ENCODE peak calls at places on chromosomes 7 and 10, in six cellular contexts. A, H, M, Z, U and D are unnamed samples.

GRCh38 chr10:60382946-60383681 is 6.6 kb downstream of the ANK3 start:
- DNase-seq in A (peak; percentile 43), U (no peak), H (no peak), M (peak; percentile 57), Z (peak; percentile 18), D (no peak)

GRCh38 chr7:53690411-53690810 is 655.0 kb downstream of the POM121L12 start:
- DNase-seq in Z (peak; percentile 80), U (no peak), H (no peak), M (no peak), A (no peak), D (no peak)

GRCh38 chr7:149196151-149196704 is 882 bp downstream of the ZNF282 start:
- DNase-seq in A (no peak), Z (no peak), U (no peak), H (no peak), M (peak; percentile 36), D (no peak)

GRCh38 chr10:118472415-118472814 is 123.0 kb downstream of the PRLHR start:
- DNase-seq in M (no peak), Z (no peak), H (no peak), U (no peak), A (no peak), D (no peak)

GRCh38 chr7:111919690-111920179 is 286.5 kb downstream of the DOCK4 start:
- DNase-seq in Z (no peak), U (no peak), H (no peak), M (peak; percentile 58), A (peak; percentile 55), D (no peak)

GRCh38 chr7:130942211-130942964 is 208.4 kb upstream of the KLF14 start:
- DNase-seq in M (peak; percentile 77), A (peak; percentile 86), H (no peak), Z (peak; percentile 59), U (no peak), D (no peak)

GRCh38 chr10:94439275-94439861 is 37.0 kb downstream of the TBC1D12 start:
- DNase-seq in H (peak; percentile 50), M (no peak), Z (no peak), U (no peak), A (peak; percentile 3), D (no peak)

GRCh38 chr10:131337656-131338055 is 26.1 kb upstream of the TCERG1L start:
- DNase-seq in Z (no peak), H (no peak), M (no peak), A (no peak), U (no peak), D (no peak)

GRCh38 chr10:58158806-58159205 is 108.9 kb downstream of the IPMK start:
- DNase-seq in U (no peak), M (peak; percentile 16), Z (no peak), H (no peak), A (peak; percentile 55), D (no peak)

GRCh38 chr7:45500257-45500656 is 73.9 kb upstream of the ADCY1 start:
- DNase-seq in U (no peak), H (no peak), M (no peak), Z (no peak), A (no peak), D (no peak)

GRCh38 chr10:30594077-30594476 is 35.5 kb downstream of the LYZL2 start:
- DNase-seq in H (no peak), A (no peak), M (no peak), U (no peak), Z (no peak), D (no peak)

GRCh38 chr7:101126651-101127459 is at the start of gene SERPINE1:
- DNase-seq in M (peak; percentile 100), U (peak; percentile 73), A (peak; percentile 100), H (peak; percentile 87), Z (peak; percentile 92), D (no peak)

GRCh38 chr10:129777687-129778086 is 186.4 kb downstream of the EBF3 start:
- DNase-seq in A (no peak), H (no peak), Z (no peak), M (no peak), U (no peak), D (no peak)

GRCh38 chr7:47952224-47952623 is 4.0 kb upstream of the PKD1L1 start:
- DNase-seq in M (no peak), A (no peak), H (no peak), Z (no peak), U (no peak), D (no peak)

GRCh38 chr10:47311193-47311899 is 10.9 kb upstream of the GDF2 start:
- DNase-seq in U (no peak), M (no peak), H (no peak), A (no peak), Z (no peak), D (no peak)

GRCh38 chr10:126225672-126226007 is 162.6 kb downstream of the ADAM12 start:
- DNase-seq in M (peak; percentile 48), H (no peak), Z (no peak), A (no peak), U (no peak), D (no peak)

GRCh38 chr10:89129850-89130396 is 77.2 kb downstream of the CH25H start:
- DNase-seq in A (peak; percentile 67), M (no peak), H (no peak), Z (no peak), U (no peak), D (no peak)

GRCh38 chr7:20642171-20642570 is 26.7 kb downstream of the ABCB5 start:
- DNase-seq in M (peak; percentile 2), A (no peak), Z (no peak), H (no peak), U (no peak), D (no peak)

GRCh38 chr7:103748680-103749079 is 240.8 kb downstream of the RELN start:
- DNase-seq in M (no peak), H (no peak), U (no peak), A (no peak), Z (no peak), D (no peak)

GRCh38 chr10:94002156-94002555 is 8.4 kb downstream of the PLCE1 start:
- DNase-seq in U (no peak), M (no peak), Z (no peak), H (no peak), A (no peak), D (no peak)

GRCh38 chr10:46312953-46313352 is 26.2 kb downstream of the ANTXRL start:
- DNase-seq in A (no peak), U (no peak), M (no peak), H (peak; percentile 14), Z (no peak), D (no peak)

GRCh38 chr10:13784067-13784466 is 197.3 kb downstream of the PRPF18 start:
- DNase-seq in U (no peak), A (peak; percentile 64), M (peak; percentile 67), Z (peak; percentile 20), H (peak; percentile 41), D (no peak)

GRCh38 chr10:13789448-13789829 is 202.7 kb downstream of the PRPF18 start:
- DNase-seq in Z (no peak), A (no peak), U (no peak), H (no peak), M (no peak), D (no peak)

GRCh38 chr10:13788701-13789447 is 202.1 kb downstream of the PRPF18 start:
- DNase-seq in Z (no peak), H (no peak), M (peak; percentile 72), A (peak; percentile 68), U (no peak), D (no peak)

GRCh38 chr10:13788320-13788600 is 201.5 kb downstream of the PRPF18 start:
- DNase-seq in H (no peak), U (no peak), A (no peak), Z (no peak), M (peak; percentile 48), D (no peak)

DNA sequence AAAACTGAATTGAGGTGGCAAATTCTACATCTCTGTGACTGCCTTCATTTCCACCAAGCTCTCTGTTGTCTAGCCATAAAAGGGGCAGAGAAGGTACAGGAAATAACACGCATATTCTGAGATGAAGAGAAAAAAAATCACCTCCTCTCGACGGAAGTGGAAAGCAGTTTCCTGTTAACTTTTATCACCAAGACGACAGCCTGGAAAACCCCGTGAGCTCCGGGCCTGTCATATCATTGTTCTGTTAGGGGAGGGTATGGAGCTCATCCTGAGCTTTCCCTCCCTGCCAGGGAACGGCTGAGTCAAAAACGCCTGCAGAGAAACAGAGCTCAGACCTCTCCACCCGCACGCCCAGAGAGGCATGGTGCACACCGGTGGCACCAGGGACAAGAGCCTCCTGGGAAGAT is 200.3 kb downstream of the PRPF18 start:
- DNase-seq in Z (no peak), M (peak; percentile 92), A (peak; percentile 37), H (peak; percentile 38), U (no peak), D (no peak)
- H3K18ac ChIP-seq in Z (no peak overlapping the region), M (no peak overlapping the region), A (no peak overlapping the region), H (no peak overlapping the region), U (no peak overlapping the region), D (no peak overlapping the region)

DNA sequence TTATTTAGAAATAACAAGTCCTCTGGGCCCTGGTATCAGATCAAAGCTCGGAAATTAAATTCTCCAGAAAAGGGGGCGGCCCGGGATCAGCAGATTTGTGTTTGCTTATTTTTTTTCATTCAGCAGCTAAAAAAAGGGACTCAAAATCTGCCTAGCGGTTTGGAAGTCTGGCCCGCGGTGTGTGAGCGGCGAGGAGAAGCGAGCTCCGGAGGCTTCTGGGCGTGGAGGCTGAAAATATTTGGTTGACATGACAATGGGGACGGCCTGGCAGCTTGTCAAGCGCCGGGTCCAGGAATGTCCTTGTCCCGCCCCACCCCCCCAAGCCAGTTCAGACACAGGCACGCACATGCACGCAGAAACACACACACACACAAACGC is 43.4 kb downstream of the FOXL3 start:
- DNase-seq in M (no peak), A (no peak), U (no peak), H (no peak), Z (no peak), D (peak; percentile 15)
- H2AFZ ChIP-seq in M (no peak overlapping the region), A (no peak overlapping the region), U (no peak overlapping the region), H (no peak overlapping the region), Z (no peak overlapping the region), D (peak overlapping the region; percentile 90)

GRCh38 chr7:28176645-28177044 is 4.0 kb downstream of the JAZF1 start:
- DNase-seq in U (no peak), M (no peak), H (no peak), A (no peak), Z (no peak), D (no peak)
- H3K18ac ChIP-seq in U (no peak overlapping the region), M (no peak overlapping the region), H (no peak overlapping the region), A (no peak overlapping the region), Z (no peak overlapping the region), D (no peak overlapping the region)

GRCh38 chr10:35409808-35410207 is 73.5 kb downstream of the CCNY start:
- DNase-seq in M (no peak), U (no peak), Z (no peak), H (no peak), A (no peak), D (no peak)

GRCh38 chr10:35413985-35414861 is 77.9 kb downstream of the CCNY start:
- DNase-seq in U (no peak), H (no peak), A (peak; percentile 54), Z (no peak), M (no peak), D (no peak)

GRCh38 chr10:35415505-35415904 is 79.2 kb downstream of the CCNY start:
- DNase-seq in H (no peak), M (no peak), A (peak; percentile 19), U (no peak), Z (no peak), D (no peak)

GRCh38 chr10:35412336-35412735 is 76.0 kb downstream of the CCNY start:
- DNase-seq in M (no peak), A (peak; percentile 28), Z (no peak), H (no peak), U (no peak), D (no peak)

GRCh38 chr10:35412900-35413491 is 76.7 kb downstream of the CCNY start:
- DNase-seq in M (no peak), A (peak; percentile 61), U (no peak), Z (no peak), H (no peak), D (no peak)
- H2AFZ ChIP-seq in M (no peak overlapping the region), A (no peak overlapping the region), U (no peak overlapping the region), Z (no peak overlapping the region), H (no peak overlapping the region), D (no peak overlapping the region)

GRCh38 chr10:73734028-73734720 is 10.0 kb upstream of the SEC24C start:
- DNase-seq in Z (no peak), M (no peak), A (no peak), H (no peak), U (no peak), D (no peak)
- H3K18ac ChIP-seq in Z (no peak overlapping the region), M (no peak overlapping the region), A (no peak overlapping the region), H (no peak overlapping the region), U (no peak overlapping the region), D (no peak overlapping the region)